ENCODE peak calls at places on chromosomes 16 and 17, in five cellular contexts. Q is uterus; Y is activated T-helper 9 cell treated with anti-CD3 and anti-CD28 coated beads, Interleukin-2, amount 50 U/mL, for 16 hours; K is stimulated activated CD8-positive, alpha-beta memory T cell treated with anti-CD3 and anti-CD28 coated beads, Interleukin-4, amount 100 ng/mL, for 24 hours; U is OCI-LY7. F is an unnamed sample.

GRCh38 chr17:38606646-38607611 is 1.2 kb upstream of the SRCIN1 start:
- DNase-seq in Q (no peak), Y (no peak), K (no peak), U (no peak), F (no peak)

GRCh38 chr16:75266738-75267630 is 15.6 kb upstream of the BCAR1 start:
- DNase-seq in Q (no peak), Y (no peak), K (no peak), U (no peak), F (no peak)

GRCh38 chr17:28925912-28926365 is 23.1 kb upstream of the DHRS13 start:
- DNase-seq in Q (no peak), Y (peak), K (no peak), U (no peak), F (peak)

GRCh38 chr17:48835971-48836370 is 5.1 kb downstream of the CALCOCO2 start:
- DNase-seq in Q (no peak), Y (no peak), K (no peak), U (no peak), F (no peak)

GRCh38 chr16:13036600-13036999 is 135.2 kb downstream of the SHISA9 start:
- DNase-seq in Q (no peak), Y (no peak), K (no peak), U (peak), F (no peak)

GRCh38 chr17:83092186-83092585 is 12.8 kb downstream of the METRNL start:
- DNase-seq in Q (no peak), Y (no peak), K (no peak), U (no peak), F (no peak)

GRCh38 chr17:327971-328370 is 24.6 kb downstream of the RPH3AL start:
- DNase-seq in Q (no peak), Y (no peak), K (no peak), U (no peak), F (no peak)

GRCh38 chr16:1909661-1910231 is 8.5 kb downstream of the HS3ST6 start:
- DNase-seq in Q (no peak), Y (no peak), K (no peak), U (no peak), F (no peak)

GRCh38 chr17:67244621-67245072 is 349 bp downstream of the HELZ start:
- DNase-seq in Q (peak), Y (peak), K (no peak), U (no peak), F (no peak)

GRCh38 chr16:66511615-66512500 is 38.1 kb downstream of the TK2 start:
- DNase-seq in Q (no peak), Y (no peak), K (no peak), U (peak), F (no peak)

GRCh38 chr17:21214015-21214776 is at the start of gene TMEM11:
- DNase-seq in Q (peak), Y (peak), K (peak), U (peak), F (peak)

GRCh38 chr16:89710709-89711564 is 9.4 kb upstream of the SPATA2L start:
- DNase-seq in Q (no peak), Y (no peak), K (no peak), U (no peak), F (no peak)